ENCODE peak calls at places on chromosomes 5 and 9, in four cellular contexts. K, X, F and S are unnamed samples.

GRCh38 chr9:31034311-31034710 is 1350.1 kb upstream of the ACO1 start:
- DNase-seq in K (no peak), X (no peak), F (no peak), S (no peak)

GRCh38 chr9:95552814-95553546 is 36.2 kb upstream of the PTCH1 start:
- DNase-seq in K (no peak), X (no peak), F (no peak), S (no peak)

GRCh38 chr5:172361566-172362238 is 78.1 kb upstream of the UBTD2 start:
- DNase-seq in K (no peak), X (no peak), F (no peak), S (no peak)

GRCh38 chr5:112626079-112626478 is 111.6 kb upstream of the APC start:
- DNase-seq in K (no peak), X (no peak), F (no peak), S (no peak)

GRCh38 chr5:150523472-150524350 is 15.8 kb downstream of the NDST1 start:
- DNase-seq in K (peak; percentile 45), X (peak; percentile 62), F (no peak), S (peak; percentile 64)

GRCh38 chr9:5499889-5500398 is 10.4 kb upstream of the PDCD1LG2 start:
- DNase-seq in K (no peak), X (no peak), F (no peak), S (no peak)

GRCh38 chr9:133619791-133620190 is 10.6 kb upstream of the FAM163B start:
- DNase-seq in K (peak; percentile 23), X (no peak), F (peak; percentile 31), S (peak; percentile 46)

GRCh38 chr5:80931423-80931822 is 28.7 kb upstream of the RASGRF2 start:
- DNase-seq in K (no peak), X (no peak), F (no peak), S (no peak)

GRCh38 chr9:109036744-109037680 is 23.7 kb upstream of the CTNNAL1 start:
- DNase-seq in K (no peak), X (peak; percentile 57), F (no peak), S (no peak)

GRCh38 chr5:88734191-88734640 is 148.8 kb downstream of the MEF2C start:
- DNase-seq in K (peak; percentile 36), X (no peak), F (no peak), S (no peak)

GRCh38 chr9:29974197-29974596 is 2400.9 kb upstream of the C9orf72 start:
- DNase-seq in K (no peak), X (no peak), F (no peak), S (no peak)

GRCh38 chr5:7850533-7851239 is at the start of gene CFAP90:
- DNase-seq in K (peak; percentile 26), X (peak; percentile 86), F (no peak), S (peak; percentile 61)

GRCh38 chr9:21828853-21829405 is 26.5 kb downstream of the MTAP start:
- DNase-seq in K (no peak), X (no peak), F (no peak), S (no peak)

GRCh38 chr9:127129718-127130085 is 7.3 kb upstream of the ANGPTL2 start:
- DNase-seq in K (no peak), X (no peak), F (no peak), S (no peak)

GRCh38 chr5:30604648-30605262 is 588.7 kb upstream of the CDH6 start:
- DNase-seq in K (no peak), X (no peak), F (no peak), S (no peak)

GRCh38 chr9:134363450-134363849 is 37.2 kb downstream of the RXRA start:
- DNase-seq in K (no peak), X (no peak), F (no peak), S (no peak)

GRCh38 chr9:94760646-94761045 is 34.1 kb downstream of the AOPEP start:
- DNase-seq in K (no peak), X (no peak), F (no peak), S (no peak)

GRCh38 chr9:91810286-91810905 is 139.6 kb downstream of the ROR2 start:
- DNase-seq in K (no peak), X (no peak), F (no peak), S (no peak)

GRCh38 chr5:157167219-157167621 is 1.2 kb upstream of the GARIN3 start:
- DNase-seq in K (no peak), X (no peak), F (no peak), S (no peak)

GRCh38 chr5:180474569-180474968 is 19.6 kb upstream of the CNOT6 start:
- DNase-seq in K (no peak), X (no peak), F (no peak), S (no peak)

GRCh38 chr5:56307714-56308346 is 74.7 kb upstream of the ANKRD55 start:
- DNase-seq in K (no peak), X (no peak), F (no peak), S (no peak)

GRCh38 chr5:74624501-74624900 is 16.0 kb downstream of the ENC1 start:
- DNase-seq in K (no peak), X (no peak), F (no peak), S (no peak)

GRCh38 chr5:9388941-9389674 is 156.8 kb downstream of the SEMA5A start:
- DNase-seq in K (no peak), X (no peak), F (no peak), S (no peak)

GRCh38 chr9:128420651-128421473 is at the start of gene CERCAM:
- DNase-seq in K (peak; percentile 65), X (peak; percentile 80), F (no peak), S (peak; percentile 61)
- TF ChIP-seq CTCF in K (no peak), X (peak; percentile 21), F (no peak), S (no peak)

DNA sequence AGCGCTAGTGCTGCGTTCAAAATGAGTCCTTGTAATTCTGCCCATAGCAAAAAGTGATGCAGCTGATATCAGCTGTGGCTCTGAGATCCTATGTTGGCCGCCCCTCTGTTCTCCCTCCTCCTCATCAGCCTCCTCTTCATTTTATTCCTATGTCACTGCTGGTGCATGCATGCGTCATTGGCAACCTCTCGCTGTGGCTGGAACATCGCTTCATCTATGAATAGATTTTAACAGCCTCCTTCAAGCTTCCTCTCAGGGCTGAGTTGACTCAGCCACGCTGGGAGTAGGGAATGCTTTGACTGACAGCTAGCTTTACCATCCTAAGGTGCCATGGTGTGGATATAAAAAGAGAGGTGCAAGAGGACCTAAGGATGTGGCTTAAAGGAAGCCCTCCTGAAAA is 303.5 kb downstream of the PLK2 start:
- DNase-seq in K (no peak), X (no peak), F (no peak), S (no peak)
- H3K4me3 ChIP-seq in K (no peak overlapping the region), X (no peak overlapping the region), F (no peak overlapping the region), S (no peak overlapping the region)

DNA sequence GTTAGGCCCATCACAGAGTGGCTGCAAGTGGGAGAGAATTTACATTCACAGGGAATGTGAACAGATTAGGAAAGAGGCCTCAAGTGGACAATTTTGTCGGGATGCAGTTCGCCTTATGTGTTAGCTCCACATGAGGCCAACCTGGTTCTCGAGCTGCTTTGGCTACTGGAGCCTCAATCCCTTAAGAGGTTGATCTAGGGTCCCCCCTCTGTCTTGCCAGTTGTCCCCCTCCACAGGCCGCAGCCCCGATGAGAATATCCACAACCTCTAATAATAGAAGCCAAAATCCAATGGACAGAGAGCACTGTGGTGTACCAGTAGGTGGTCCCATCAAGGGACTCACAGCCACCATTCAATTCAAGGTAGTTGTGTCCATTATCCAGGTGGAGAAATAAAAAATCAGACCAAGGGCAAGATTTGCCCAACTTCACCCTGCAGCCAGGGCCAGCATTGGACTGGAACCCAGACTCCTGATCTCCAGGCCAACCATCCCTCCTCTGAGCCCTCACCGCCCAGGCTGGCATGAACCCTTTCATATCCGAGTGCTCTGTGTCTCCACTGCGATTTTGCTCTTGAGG is 1.7 kb upstream of the COL15A1 start:
- DNase-seq in K (no peak), X (no peak), F (no peak), S (no peak)
- H3K4me1 ChIP-seq in K (no peaks in the 10 kb centered on the region), X (no peaks in the 10 kb centered on the region), F (peaks cover 3% of the 10 kb centered on the region), S (no peaks in the 10 kb centered on the region)

GRCh38 chr5:127865273-127865672 is 162.1 kb downstream of the CCDC192 start:
- DNase-seq in K (no peak), X (no peak), F (no peak), S (no peak)
- TF ChIP-seq CTCF in K (peak; percentile 11), X (no peak), F (no peak), S (no peak)

GRCh38 chr5:134116291-134116690 is 1.8 kb downstream of the TCF7 start:
- DNase-seq in K (no peak), X (no peak), F (no peak), S (no peak)

GRCh38 chr5:134116789-134117761 is 2.6 kb downstream of the TCF7 start:
- DNase-seq in K (no peak), X (no peak), F (no peak), S (no peak)

GRCh38 chr5:134114886-134115805 is 665 bp downstream of the TCF7 start:
- DNase-seq in K (peak; percentile 40), X (peak; percentile 65), F (peak; percentile 83), S (peak; percentile 65)

GRCh38 chr5:134113908-134114875 is at the start of gene TCF7:
- DNase-seq in K (peak; percentile 86), X (peak; percentile 94), F (peak; percentile 81), S (peak; percentile 77)

GRCh38 chr5:134115806-134116175 is 1.3 kb downstream of the TCF7 start:
- DNase-seq in K (no peak), X (no peak), F (no peak), S (peak; percentile 59)
- H3K4me3 ChIP-seq in K (no peak overlapping the region), X (peak overlapping the region; percentile 61), F (peak overlapping the region; percentile 99), S (no peak overlapping the region)

DNA sequence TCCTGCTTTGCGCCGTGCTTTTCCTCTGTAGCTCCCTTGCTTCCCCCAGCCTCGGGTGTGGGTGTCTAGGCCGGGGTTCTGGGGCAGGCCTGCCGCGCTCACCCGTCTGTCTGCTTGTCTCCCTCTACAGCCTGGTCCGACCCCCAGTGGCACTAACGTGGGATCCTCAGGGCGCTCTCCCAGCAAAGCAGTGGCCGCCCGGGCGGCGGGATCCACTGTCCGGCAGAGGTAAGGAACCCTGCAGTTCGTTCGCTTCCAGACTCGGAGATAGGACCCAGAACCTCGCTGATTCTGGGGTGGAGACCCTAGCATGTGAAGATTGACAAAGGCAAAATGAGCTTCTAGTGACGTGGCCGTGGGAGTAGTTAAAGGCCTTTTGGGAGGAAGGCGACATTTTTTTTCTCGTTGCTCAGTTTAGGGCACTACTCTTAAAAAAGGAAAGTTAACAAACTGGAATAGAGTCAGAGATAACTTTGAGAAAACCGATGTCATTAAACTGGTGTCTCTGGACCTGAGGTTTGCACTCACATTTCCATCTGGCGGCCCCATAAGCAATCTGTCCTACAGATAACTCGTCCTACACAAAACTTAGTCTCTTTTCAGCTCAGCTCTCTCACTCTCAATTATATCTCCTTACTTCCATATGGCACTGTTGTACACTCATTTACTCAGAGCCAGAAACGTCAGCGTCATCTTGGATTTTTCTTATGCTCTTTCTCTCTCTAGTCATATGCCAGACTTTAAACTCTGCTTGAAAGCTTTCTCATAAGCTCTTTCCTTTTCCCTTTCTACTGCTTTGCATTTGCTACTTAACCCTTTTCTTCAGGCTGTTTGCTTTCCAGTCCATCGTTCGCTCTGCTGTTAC is 566 bp downstream of the SEC61B start:
- DNase-seq in K (no peak), X (no peak), F (no peak), S (no peak)
- H3K4me1 ChIP-seq in K (peaks cover 34% of the 10 kb centered on the region), X (peaks cover 29% of the 10 kb centered on the region), F (peaks cover 30% of the 10 kb centered on the region), S (peaks cover 26% of the 10 kb centered on the region)

GRCh38 chr5:107352576-107352975 is 318.2 kb downstream of the EFNA5 start:
- DNase-seq in K (no peak), X (no peak), F (no peak), S (no peak)
- TF ChIP-seq CTCF in K (no peak), X (no peak), F (no peak), S (no peak)